ENCODE peak calls at places on chromosomes 11 and 22, in five cellular contexts. N is GM13977, M is omental fat pad, E is cardiac fibroblast, S is fibroblast of mammary gland. I is an unnamed sample.

GRCh38 chr22:39314251-39314971 is 5.0 kb downstream of the RPL3 start:
- DNase-seq in N (no peak), M (no peak), E (no peak), S (no peak), I (peak; percentile 36)

GRCh38 chr11:46306296-46306853 is 28.9 kb downstream of the CREB3L1 start:
- DNase-seq in N (no peak), M (no peak), E (peak; percentile 48), S (peak; percentile 75), I (no peak)

GRCh38 chr22:30802202-30803166 is 107.8 kb downstream of the OSBP2 start:
- DNase-seq in N (peak; percentile 85), M (peak; percentile 36), E (peak; percentile 88), S (peak; percentile 82), I (peak; percentile 74)

GRCh38 chr11:74493816-74494630 is 499 bp upstream of the LIPT2 start:
- DNase-seq in N (no peak), M (no peak), E (peak; percentile 79), S (peak; percentile 87), I (peak; percentile 22)

GRCh38 chr11:1988667-1989317 is 8.8 kb downstream of the H19 start:
- DNase-seq in N (no peak), M (no peak), E (no peak), S (no peak), I (no peak)

GRCh38 chr22:35043251-35043931 is 22.6 kb upstream of the ISX start:
- DNase-seq in N (peak; percentile 24), M (no peak), E (no peak), S (no peak), I (peak; percentile 23)

GRCh38 chr11:64319421-64319761 is 1.5 kb downstream of the PRDX5 start:
- DNase-seq in N (no peak), M (no peak), E (no peak), S (no peak), I (no peak)

GRCh38 chr11:28476053-28476452 is 367.9 kb downstream of the METTL15 start:
- DNase-seq in N (no peak), M (no peak), E (no peak), S (no peak), I (no peak)

GRCh38 chr11:31947051-31947450 is 135.9 kb upstream of the PAX6 start:
- DNase-seq in N (no peak), M (no peak), E (no peak), S (no peak), I (no peak)

GRCh38 chr11:69554849-69555248 is 73.4 kb downstream of the LINC01488 start:
- DNase-seq in N (no peak), M (no peak), E (no peak), S (no peak), I (no peak)

GRCh38 chr22:44732661-44733060 is 19.7 kb upstream of the ARHGAP8 start:
- DNase-seq in N (no peak), M (no peak), E (no peak), S (no peak), I (no peak)

GRCh38 chr22:44445731-44446130 is 52.3 kb downstream of the RTL6 start:
- DNase-seq in N (no peak), M (no peak), E (no peak), S (no peak), I (no peak)

GRCh38 chr11:66172146-66172545 is 96.3 kb upstream of the RAB1B start:
- DNase-seq in N (no peak), M (no peak), E (peak; percentile 70), S (peak; percentile 77), I (peak; percentile 48)

GRCh38 chr11:97746832-97747231 is 1273.9 kb upstream of the CNTN5 start:
- DNase-seq in N (no peak), M (no peak), E (no peak), S (no peak), I (no peak)

GRCh38 chr11:121467965-121468364 is 15.2 kb upstream of the SORL1-AS1 start:
- DNase-seq in N (peak; percentile 69), M (no peak), E (no peak), S (no peak), I (peak; percentile 93)

GRCh38 chr22:38867496-38868285 is 4.3 kb downstream of the CBX6 start:
- DNase-seq in N (no peak), M (peak; percentile 8), E (no peak), S (no peak), I (no peak)

GRCh38 chr11:125165111-125165663 is 636 bp downstream of the PKNOX2 start:
- DNase-seq in N (peak; percentile 71), M (no peak), E (peak; percentile 51), S (peak; percentile 11), I (no peak)

GRCh38 chr11:122743949-122744876 is 88.7 kb downstream of the UBASH3B start:
- DNase-seq in N (peak; percentile 54), M (no peak), E (no peak), S (no peak), I (peak; percentile 95)

GRCh38 chr11:78030429-78031325 is 7.6 kb upstream of the KCTD14 start:
- DNase-seq in N (no peak), M (no peak), E (peak; percentile 36), S (no peak), I (no peak)

DNA sequence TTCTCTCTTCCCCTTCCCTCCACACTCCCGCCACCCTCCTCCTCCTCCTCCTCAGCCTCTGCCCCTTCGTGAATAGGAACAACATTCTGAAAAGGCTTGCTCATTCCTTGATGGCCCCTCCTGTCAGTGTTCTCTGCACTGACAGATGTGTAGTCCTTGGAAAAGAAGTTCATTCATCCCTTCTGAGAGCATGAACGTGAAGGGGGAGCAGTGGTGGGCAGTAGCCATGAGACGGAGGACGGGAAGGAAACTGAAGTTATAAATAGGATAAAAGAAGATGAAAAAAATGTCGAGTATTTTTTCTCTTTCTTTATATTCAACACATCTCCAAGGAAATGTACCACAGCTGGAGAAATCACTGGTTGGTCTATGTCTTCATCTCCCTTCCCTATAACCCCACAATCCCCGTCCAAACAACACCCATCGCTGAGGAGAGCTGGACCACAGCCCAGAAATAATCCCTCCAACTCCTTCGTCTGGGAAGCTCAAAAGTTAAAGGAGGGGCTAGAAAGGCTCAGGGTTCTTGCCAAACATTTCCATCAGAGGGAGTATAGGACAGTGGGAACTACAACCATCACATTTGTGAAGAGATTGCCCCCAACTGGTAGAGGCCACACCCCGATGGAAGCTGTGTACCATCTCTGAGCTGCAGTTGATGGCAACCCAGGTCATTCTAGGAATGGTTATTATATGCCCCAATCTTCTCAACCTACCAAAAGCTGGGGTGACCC is 33.5 kb downstream of the ETS1 start:
- DNase-seq in N (no peak), M (no peak), E (peak; percentile 44), S (peak; percentile 72), I (peak; percentile 22)
- TF ChIP-seq CTCF in N (peak; percentile 30), M (no peak), E (peak; percentile 18), S (peak; percentile 34), I (peak; percentile 3)

GRCh38 chr11:63282579-63282978 is 39.2 kb upstream of the SLC22A25 start:
- DNase-seq in N (no peak), M (no peak), E (no peak), S (no peak), I (no peak)

GRCh38 chr11:63274776-63275175 is 31.4 kb upstream of the SLC22A25 start:
- DNase-seq in N (no peak), M (no peak), E (peak; percentile 12), S (no peak), I (no peak)

GRCh38 chr11:63273685-63274084 is 30.3 kb upstream of the SLC22A25 start:
- DNase-seq in N (no peak), M (no peak), E (no peak), S (no peak), I (no peak)

GRCh38 chr11:63280920-63281319 is 37.5 kb upstream of the SLC22A25 start:
- DNase-seq in N (no peak), M (no peak), E (no peak), S (no peak), I (no peak)

DNA sequence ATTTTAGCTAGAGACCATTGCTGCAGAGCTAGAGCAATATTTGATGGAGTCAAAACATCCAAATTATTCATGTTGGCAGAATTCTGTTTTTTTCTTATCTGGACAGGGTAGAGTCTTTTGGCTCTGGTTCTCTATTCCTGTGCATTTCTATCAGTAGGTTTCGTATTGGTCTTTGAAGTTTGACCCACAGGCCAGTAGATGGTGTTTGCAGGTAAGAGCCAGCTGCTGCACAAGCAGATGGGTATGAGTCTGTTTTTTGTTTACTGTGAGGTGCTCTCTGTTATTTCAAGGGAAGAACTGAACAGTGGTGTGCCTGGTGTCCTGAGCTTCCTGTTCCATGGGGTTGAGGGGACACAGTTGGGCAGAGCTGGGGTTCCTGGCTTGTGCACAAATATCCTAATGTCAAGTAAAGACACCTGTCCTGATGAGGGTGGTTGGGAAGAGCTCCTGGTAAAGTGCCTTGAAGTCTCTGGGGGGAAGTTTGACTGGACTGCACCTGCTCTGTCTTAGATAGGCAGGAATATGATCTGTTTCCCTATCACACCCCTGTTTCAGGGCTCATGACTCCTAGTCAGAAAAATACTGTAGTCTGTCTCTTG is 34.0 kb upstream of the SLC22A25 start:
- DNase-seq in N (no peak), M (no peak), E (no peak), S (no peak), I (no peak)
- TF ChIP-seq CTCF in N (peak; percentile 31), M (no peak), E (peak; percentile 3), S (no peak), I (no peak)

GRCh38 chr11:92225563-92226308 is 1.1 kb downstream of the FAT3 start:
- DNase-seq in N (peak; percentile 25), M (no peak), E (peak; percentile 11), S (no peak), I (no peak)
- TF ChIP-seq CTCF in N (no peak), M (no peak), E (no peak), S (no peak), I (no peak)

GRCh38 chr11:128089962-128090361 is 497.4 kb downstream of the ETS1 start:
- DNase-seq in N (no peak), M (no peak), E (no peak), S (no peak), I (no peak)

GRCh38 chr11:128093689-128094088 is 493.7 kb downstream of the ETS1 start:
- DNase-seq in N (no peak), M (no peak), E (no peak), S (no peak), I (peak; percentile 24)

GRCh38 chr11:128098840-128099239 is 488.5 kb downstream of the ETS1 start:
- DNase-seq in N (no peak), M (no peak), E (no peak), S (no peak), I (peak; percentile 24)

GRCh38 chr11:128095459-128096096 is 491.8 kb downstream of the ETS1 start:
- DNase-seq in N (no peak), M (no peak), E (peak; percentile 95), S (peak; percentile 69), I (no peak)
- TF ChIP-seq CTCF in N (peak; percentile 13), M (no peak), E (peak; percentile 23), S (no peak), I (no peak)

GRCh38 chr22:20215742-20216141 is 52.4 kb downstream of the RTN4R start:
- DNase-seq in N (no peak), M (no peak), E (no peak), S (no peak), I (no peak)
- TF ChIP-seq CTCF in N (peak; percentile 8), M (no peak), E (no peak), S (no peak), I (no peak)

GRCh38 chr22:49035818-49036457 is 791.7 kb downstream of the BRD1 start:
- DNase-seq in N (no peak), M (no peak), E (no peak), S (no peak), I (no peak)
- TF ChIP-seq CTCF in N (no peak), M (no peak), E (no peak), S (no peak), I (no peak)